ENCODE peak calls at places on chromosomes 7 and 10, in six cellular contexts. A, O, R, Y, I and V are unnamed samples.

GRCh38 chr10:102519246-102519805 is 15.6 kb downstream of the SUFU start:
- DNase-seq in A (no peak), O (no peak), R (no peak), Y (no peak), I (no peak), V (no peak)

GRCh38 chr10:112912441-112912911 is 37.6 kb upstream of the TCF7L2 start:
- DNase-seq in A (no peak), O (no peak), R (no peak), Y (peak; percentile 25), I (no peak), V (peak; percentile 26)

GRCh38 chr10:76902949-76903348 is 734.7 kb downstream of the KCNMA1 start:
- DNase-seq in A (peak; percentile 64), O (peak; percentile 82), R (peak; percentile 29), Y (no peak), I (peak; percentile 24), V (peak; percentile 74)

GRCh38 chr7:114977277-114977676 is 55.4 kb downstream of the MDFIC start:
- DNase-seq in A (no peak), O (peak; percentile 7), R (no peak), Y (no peak), I (no peak), V (no peak)

GRCh38 chr7:2719007-2719406 is 31.0 kb downstream of the AMZ1 start:
- DNase-seq in A (no peak), O (peak; percentile 62), R (no peak), Y (no peak), I (no peak), V (peak; percentile 25)

GRCh38 chr7:158447206-158448171 is 140.1 kb downstream of the PTPRN2 start:
- DNase-seq in A (no peak), O (no peak), R (no peak), Y (no peak), I (no peak), V (no peak)

GRCh38 chr10:122368502-122369254 is 5.8 kb upstream of the PLEKHA1 start:
- DNase-seq in A (no peak), O (peak; percentile 73), R (no peak), Y (no peak), I (no peak), V (no peak)

GRCh38 chr7:148883233-148884048 is 650 bp downstream of the EZH2 start:
- DNase-seq in A (peak; percentile 53), O (peak; percentile 69), R (peak; percentile 40), Y (no peak), I (peak; percentile 44), V (peak; percentile 3)

GRCh38 chr7:11690395-11690794 is 141.6 kb downstream of the THSD7A start:
- DNase-seq in A (no peak), O (no peak), R (no peak), Y (no peak), I (no peak), V (no peak)

DNA sequence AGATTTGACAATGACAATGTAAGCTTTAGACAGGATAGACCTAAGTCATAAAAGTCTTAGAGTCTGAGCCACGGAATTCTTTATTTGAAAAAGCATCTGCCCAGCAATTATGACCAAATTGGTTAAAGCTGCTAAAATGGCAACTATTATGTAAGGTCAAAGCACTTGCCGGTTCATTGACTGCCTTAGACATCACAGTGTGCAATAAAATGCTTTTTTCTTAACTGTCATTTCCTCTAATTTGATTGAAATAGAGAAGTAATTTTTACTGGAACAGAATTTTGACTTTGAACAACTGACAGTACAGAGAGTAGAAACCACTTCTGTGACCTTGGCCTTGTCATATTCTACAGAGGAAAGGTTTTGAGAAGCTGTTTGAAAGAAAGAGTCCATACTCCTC is 142.9 kb downstream of the THSD7A start:
- DNase-seq in A (no peak), O (no peak), R (no peak), Y (no peak), I (no peak), V (no peak)
- H2AFZ ChIP-seq in A (no peak overlapping the region), O (no peak overlapping the region), R (no peak overlapping the region), Y (no peak overlapping the region), I (no peak overlapping the region), V (no peak overlapping the region)

GRCh38 chr7:131236318-131236672 is 91.4 kb upstream of the MKLN1 start:
- DNase-seq in A (no peak), O (no peak), R (no peak), Y (no peak), I (no peak), V (no peak)
- H2AFZ ChIP-seq in A (no peak overlapping the region), O (no peak overlapping the region), R (no peak overlapping the region), Y (peak overlapping the region; percentile 47), I (peak overlapping the region; percentile 84), V (no peak overlapping the region)

GRCh38 chr10:79390057-79390456 is 42.8 kb downstream of the PPIF start:
- DNase-seq in A (no peak), O (no peak), R (no peak), Y (no peak), I (no peak), V (no peak)
- H2AFZ ChIP-seq in A (no peak overlapping the region), O (no peak overlapping the region), R (no peak overlapping the region), Y (no peak overlapping the region), I (no peak overlapping the region), V (no peak overlapping the region)

GRCh38 chr10:61871487-61871886 is 30.0 kb upstream of the ARID5B start:
- DNase-seq in A (no peak), O (no peak), R (no peak), Y (no peak), I (no peak), V (no peak)
- H2AFZ ChIP-seq in A (no peak overlapping the region), O (no peak overlapping the region), R (no peak overlapping the region), Y (no peak overlapping the region), I (no peak overlapping the region), V (no peak overlapping the region)

GRCh38 chr7:74579800-74580685 is 77.5 kb upstream of the GTF2I start:
- DNase-seq in A (peak; percentile 86), O (no peak), R (peak; percentile 65), Y (peak; percentile 36), I (no peak), V (peak; percentile 42)
- H2AFZ ChIP-seq in A (no peak overlapping the region), O (no peak overlapping the region), R (no peak overlapping the region), Y (peak overlapping the region; percentile 91), I (no peak overlapping the region), V (no peak overlapping the region)

GRCh38 chr7:39721345-39721744 is 98.0 kb downstream of the RALA start:
- DNase-seq in A (no peak), O (no peak), R (no peak), Y (no peak), I (no peak), V (no peak)
- H2AFZ ChIP-seq in A (no peak overlapping the region), O (no peak overlapping the region), R (no peak overlapping the region), Y (no peak overlapping the region), I (no peak overlapping the region), V (peak overlapping the region; percentile 71)

GRCh38 chr7:9672518-9672917 is 1239.1 kb downstream of the NXPH1 start:
- DNase-seq in A (no peak), O (no peak), R (no peak), Y (no peak), I (no peak), V (no peak)
- H2AFZ ChIP-seq in A (no peak overlapping the region), O (no peak overlapping the region), R (no peak overlapping the region), Y (no peak overlapping the region), I (no peak overlapping the region), V (no peak overlapping the region)

DNA sequence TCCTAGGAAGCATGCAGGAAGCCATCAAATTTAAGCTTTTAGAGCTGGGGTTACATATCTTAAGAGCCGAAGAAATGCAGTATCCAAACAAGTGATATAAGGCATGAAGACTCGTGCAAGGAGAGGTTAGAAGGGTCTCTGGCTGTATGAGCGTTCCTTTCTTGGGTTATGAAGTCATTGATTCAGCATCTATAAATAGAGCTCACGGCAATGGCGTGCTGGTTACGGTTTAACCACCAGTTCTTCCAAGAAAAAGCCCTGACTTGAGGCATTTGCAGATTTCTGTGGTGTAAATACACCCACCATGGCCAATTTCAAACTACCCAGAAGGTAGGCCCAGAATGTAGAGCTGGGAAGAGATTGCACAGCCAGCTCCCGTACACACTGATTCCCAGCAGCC is 72.0 kb upstream of the KAT6B start:
- DNase-seq in A (no peak), O (no peak), R (no peak), Y (peak; percentile 20), I (no peak), V (no peak)
- H2AFZ ChIP-seq in A (no peak overlapping the region), O (no peak overlapping the region), R (no peak overlapping the region), Y (no peak overlapping the region), I (peak overlapping the region; percentile 64), V (peak overlapping the region; percentile 63)

GRCh38 chr10:31961264-31961663 is 32.6 kb upstream of the ARHGAP12 start:
- DNase-seq in A (no peak), O (no peak), R (no peak), Y (no peak), I (no peak), V (peak; percentile 49)
- H2AFZ ChIP-seq in A (no peak overlapping the region), O (no peak overlapping the region), R (no peak overlapping the region), Y (no peak overlapping the region), I (no peak overlapping the region), V (peak overlapping the region; percentile 71)

GRCh38 chr7:135158874-135159273 is 11.0 kb downstream of the TMEM140 start:
- DNase-seq in A (no peak), O (no peak), R (no peak), Y (no peak), I (no peak), V (no peak)

GRCh38 chr7:135160858-135161653 is 9.5 kb downstream of the CYREN start:
- DNase-seq in A (no peak), O (no peak), R (peak; percentile 49), Y (peak; percentile 14), I (no peak), V (no peak)

GRCh38 chr7:135161669-135162068 is 8.8 kb downstream of the CYREN start:
- DNase-seq in A (no peak), O (no peak), R (no peak), Y (no peak), I (no peak), V (no peak)

GRCh38 chr7:135159359-135160087 is 11.0 kb downstream of the CYREN start:
- DNase-seq in A (no peak), O (no peak), R (peak; percentile 32), Y (no peak), I (no peak), V (no peak)

GRCh38 chr7:135160098-135160857 is 10.2 kb downstream of the CYREN start:
- DNase-seq in A (no peak), O (no peak), R (peak; percentile 75), Y (peak; percentile 67), I (no peak), V (no peak)
- H2AFZ ChIP-seq in A (no peak overlapping the region), O (no peak overlapping the region), R (no peak overlapping the region), Y (no peak overlapping the region), I (no peak overlapping the region), V (no peak overlapping the region)